ENCODE peak calls at places on chromosomes 12 and 14, in eight cellular contexts. S is H54, Z is suprapubic skin, F is heart left ventricle, A is stomach, U is A549, J is lower leg skin, P is GM12878. Y is an unnamed sample.

GRCh38 chr12:108360487-108360886 is 21.4 kb upstream of the CMKLR1 start:
- DNase-seq in Z (no peak), F (no peak), J (no peak), U (no peak), P (peak; percentile 84), S (no peak), A (no peak), Y (no peak)

GRCh38 chr12:47811581-47812484 is 7.9 kb downstream of the HDAC7 start:
- DNase-seq in U (no peak), Z (no peak), P (no peak), J (peak; percentile 78), S (peak; percentile 41), A (no peak), F (peak; percentile 84), Y (no peak)

GRCh38 chr12:107105410-107105703 is 12.0 kb upstream of the CRY1 start:
- DNase-seq in F (no peak), J (no peak), P (no peak), Z (no peak), A (no peak), U (no peak), S (peak; percentile 12), Y (no peak)

GRCh38 chr14:100389497-100390104 is 66.5 kb downstream of the SLC25A47 start:
- DNase-seq in F (no peak), U (no peak), A (peak; percentile 75), J (no peak), P (no peak), Z (no peak), S (no peak), Y (peak; percentile 67)

GRCh38 chr14:59267046-59267445 is 78.6 kb downstream of the DAAM1 start:
- DNase-seq in P (no peak), U (no peak), A (no peak), S (no peak), J (no peak), Z (no peak), F (no peak), Y (no peak)

GRCh38 chr12:15774819-15775218 is 14.4 kb downstream of the EPS8 start:
- DNase-seq in Z (no peak), P (no peak), U (no peak), J (no peak), F (no peak), A (no peak), S (no peak), Y (no peak)

GRCh38 chr12:65364021-65364420 is 85.5 kb downstream of the MSRB3 start:
- DNase-seq in P (no peak), Z (no peak), A (no peak), J (no peak), F (no peak), S (no peak), U (no peak), Y (no peak)

GRCh38 chr14:91258876-91259275 is 14.4 kb upstream of the GPR68 start:
- DNase-seq in A (no peak), J (no peak), Z (no peak), F (no peak), U (no peak), P (no peak), S (no peak), Y (no peak)

GRCh38 chr12:57459750-57460400 is at the start of gene GLI1:
- DNase-seq in U (peak; percentile 67), S (no peak), A (no peak), F (no peak), P (no peak), J (no peak), Z (no peak), Y (no peak)

GRCh38 chr12:57461326-57461903 is 1.8 kb downstream of the GLI1 start:
- DNase-seq in U (peak; percentile 86), A (peak; percentile 46), P (no peak), S (peak; percentile 54), J (no peak), F (peak; percentile 71), Z (peak; percentile 85), Y (peak; percentile 74)

GRCh38 chr12:57458665-57459054 is 925 bp upstream of the GLI1 start:
- DNase-seq in A (no peak), S (no peak), J (no peak), U (no peak), Z (no peak), P (no peak), F (no peak), Y (no peak)

GRCh38 chr12:57460457-57461325 is 1.1 kb downstream of the GLI1 start:
- DNase-seq in J (no peak), U (peak; percentile 41), A (no peak), Z (no peak), S (no peak), F (no peak), P (no peak), Y (peak; percentile 44)

DNA sequence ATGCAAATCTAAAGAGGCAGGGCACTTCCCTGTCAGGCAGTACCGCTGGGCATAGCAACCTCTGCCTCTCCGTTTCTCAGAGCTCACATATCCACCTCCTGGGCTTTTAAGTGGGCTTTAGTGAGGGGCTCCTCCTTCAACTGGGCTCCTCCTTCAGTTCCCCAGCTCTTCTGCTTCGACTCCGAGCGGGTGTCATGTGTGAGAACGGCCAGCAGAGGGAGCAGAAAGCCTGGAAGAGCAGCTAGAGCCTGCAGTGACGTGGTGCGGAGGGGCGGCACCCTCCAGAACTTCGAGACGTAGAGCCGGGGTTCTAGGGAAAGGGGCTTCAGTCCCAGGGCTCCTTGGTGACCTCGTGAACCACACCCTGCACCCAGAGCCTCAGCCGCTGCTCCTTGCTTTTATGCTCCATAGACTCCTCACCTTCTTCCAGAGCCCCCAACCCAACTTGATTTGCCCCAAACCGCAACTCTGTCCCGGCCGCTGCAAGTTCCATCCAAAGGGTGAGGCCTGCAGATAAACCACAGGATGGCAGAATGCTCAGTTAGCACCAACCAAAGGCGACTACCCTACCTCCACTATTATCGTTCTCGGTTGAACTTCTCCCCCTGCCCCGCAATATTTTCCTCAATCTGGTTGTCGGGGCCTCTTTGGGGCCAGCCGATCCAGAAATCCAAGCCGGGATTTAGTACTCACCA is 383 bp upstream of the GLI1 start:
- DNase-seq in A (peak; percentile 94), U (peak; percentile 80), S (peak; percentile 76), Z (peak; percentile 96), P (peak; percentile 80), J (peak; percentile 92), F (peak; percentile 94), Y (peak; percentile 92)
- TF ChIP-seq POLR2A in A (no peak), U (peak; percentile 53), S (peak; percentile 7), Z (no peak), P (peak; percentile 70), J (no peak), F (peak; percentile 38), Y (peak; percentile 89)

DNA sequence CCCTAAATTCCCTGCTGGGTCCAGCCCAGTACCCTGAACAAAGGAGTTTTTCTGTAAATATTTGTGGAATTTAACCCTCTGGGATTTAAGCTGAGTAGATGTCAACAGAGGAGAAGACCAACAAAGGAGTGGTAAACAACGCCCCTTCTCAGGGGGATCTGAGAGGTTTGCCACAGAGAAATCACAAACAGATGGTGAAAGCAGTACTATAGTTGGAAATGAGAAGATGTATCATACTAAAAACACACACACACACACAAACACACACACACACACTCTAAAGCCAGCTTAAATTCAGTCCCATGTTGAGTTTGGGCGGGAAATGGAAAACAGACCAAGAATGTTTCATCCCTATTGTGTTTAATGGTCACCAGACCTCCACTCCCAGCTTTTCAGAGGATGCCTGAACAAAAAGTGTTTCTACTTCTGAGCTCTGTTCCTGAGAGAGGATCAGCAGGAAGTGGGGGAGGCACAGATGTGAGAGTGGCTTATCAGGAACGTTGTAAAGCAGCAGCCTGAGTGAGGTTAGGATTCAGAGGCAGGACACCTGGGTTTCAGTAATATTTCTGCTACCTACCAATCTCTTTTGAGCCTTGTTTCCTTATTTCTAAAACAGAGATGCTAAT is 3.2 kb downstream of the BIN2 start:
- DNase-seq in S (no peak), J (no peak), F (no peak), U (no peak), A (no peak), P (no peak), Z (no peak), Y (no peak)
- TF ChIP-seq POLR2A in S (no peak), J (no peak), F (no peak), U (no peak), A (no peak), P (no peak), Z (no peak), Y (no peak)

GRCh38 chr12:91630906-91631305 is 448.3 kb upstream of the DCN start:
- DNase-seq in P (no peak), U (no peak), J (no peak), A (no peak), S (no peak), Z (no peak), F (no peak), Y (no peak)

GRCh38 chr12:91632042-91632786 is 449.6 kb upstream of the DCN start:
- DNase-seq in P (no peak), S (no peak), Z (no peak), J (no peak), U (no peak), A (no peak), F (no peak), Y (no peak)

GRCh38 chr12:91633206-91633605 is 450.6 kb upstream of the DCN start:
- DNase-seq in Z (no peak), F (no peak), A (no peak), J (no peak), U (no peak), S (no peak), P (no peak), Y (no peak)

GRCh38 chr12:91636721-91637120 is 454.1 kb upstream of the DCN start:
- DNase-seq in Z (no peak), F (no peak), S (no peak), J (no peak), A (no peak), P (no peak), U (no peak), Y (no peak)

DNA sequence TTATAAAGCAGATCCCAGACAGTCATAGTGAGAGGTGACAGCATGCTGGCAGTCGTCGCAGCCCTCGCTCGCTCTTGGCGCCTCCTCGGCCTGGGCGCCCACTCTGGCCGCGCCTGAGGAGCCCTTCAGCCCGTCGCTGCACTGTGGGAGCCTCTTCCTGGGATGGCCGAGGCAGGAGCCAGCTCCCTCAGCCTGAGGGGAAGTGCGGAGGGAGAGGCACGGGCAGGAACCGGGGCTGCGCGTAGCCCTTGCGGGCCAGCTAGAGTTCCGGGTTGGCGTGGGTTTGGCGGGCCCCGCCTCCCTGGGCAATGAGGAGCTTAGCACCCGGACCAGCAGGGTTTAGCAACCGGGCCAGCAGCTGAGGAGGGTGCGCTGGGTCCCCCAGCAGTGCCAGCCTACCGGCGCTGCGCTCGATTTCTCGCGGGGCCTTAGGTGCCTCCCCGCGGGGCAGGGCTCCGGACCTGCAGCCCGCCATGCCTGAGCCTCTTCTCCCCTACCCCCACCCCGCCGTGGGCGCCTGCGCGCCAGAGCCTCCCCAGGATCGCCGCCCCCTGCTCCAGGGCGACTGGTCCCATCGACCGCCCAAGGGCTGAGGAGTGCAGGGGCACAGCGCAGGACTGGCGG is 451.2 kb upstream of the DCN start:
- DNase-seq in S (no peak), A (no peak), F (no peak), J (no peak), U (no peak), P (no peak), Z (no peak), Y (no peak)
- TF ChIP-seq POLR2A in S (no peak), A (no peak), F (no peak), J (no peak), U (no peak), P (no peak), Z (no peak), Y (no peak)

GRCh38 chr14:55071051-55071450 is 19.6 kb downstream of the MAPK1IP1L start:
- DNase-seq in S (no peak), P (no peak), F (no peak), A (no peak), Z (no peak), U (no peak), J (no peak), Y (no peak)

GRCh38 chr14:55066223-55066622 is 14.8 kb downstream of the MAPK1IP1L start:
- DNase-seq in P (no peak), S (no peak), A (no peak), Z (no peak), F (no peak), J (no peak), U (no peak), Y (no peak)

GRCh38 chr14:55062517-55063351 is 11.3 kb downstream of the MAPK1IP1L start:
- DNase-seq in P (no peak), A (no peak), U (no peak), S (no peak), Z (no peak), F (peak; percentile 72), J (no peak), Y (peak; percentile 62)

DNA sequence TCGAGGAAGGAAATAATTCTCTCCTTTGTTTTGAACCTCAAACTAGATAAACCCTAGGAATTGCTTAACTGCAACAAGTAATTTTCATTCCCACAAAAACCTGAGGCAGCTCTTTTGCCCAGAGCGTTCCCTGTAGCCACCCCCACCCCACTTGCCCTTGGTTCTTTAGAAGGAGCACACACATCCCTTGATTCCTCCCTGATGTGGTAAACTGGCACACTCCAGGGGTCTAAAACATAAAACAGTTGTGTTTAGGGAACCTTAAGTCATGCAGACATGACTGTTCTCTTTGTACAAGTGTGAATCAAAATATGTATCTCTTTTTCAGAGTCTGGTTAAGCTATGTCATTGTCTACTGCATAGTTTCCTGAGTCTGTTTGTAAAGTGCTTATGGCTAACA is 14.0 kb downstream of the MAPK1IP1L start:
- DNase-seq in S (no peak), F (no peak), A (no peak), P (no peak), J (no peak), U (no peak), Z (no peak), Y (no peak)
- TF ChIP-seq POLR2A in S (no peak), F (no peak), A (no peak), P (no peak), J (no peak), U (no peak), Z (no peak), Y (no peak)

Y was measured in right lobe of liver.